ENCODE peak calls at places on chromosomes 6 and 20, in four cellular contexts. M is LNCaP clone FGC, J is upper lobe of right lung, L is brain microvascular endothelial cell. V is an unnamed sample.

GRCh38 chr20:52192296-52193007 is 873 bp upstream of the ZFP64 start:
- DNase-seq in M (no peak), J (peak; percentile 66), L (no peak), V (peak; percentile 6)

GRCh38 chr6:46510656-46511055 is 19.4 kb upstream of the RCAN2 start:
- DNase-seq in M (no peak), J (no peak), L (peak; percentile 90), V (peak; percentile 82)

GRCh38 chr6:72788188-72788587 is 166.3 kb downstream of the KCNQ5 start:
- DNase-seq in M (no peak), J (no peak), L (peak; percentile 16), V (peak; percentile 64)

GRCh38 chr6:35808688-35809087 is 3.5 kb downstream of the LHFPL5 start:
- DNase-seq in M (no peak), J (no peak), L (no peak), V (no peak)

GRCh38 chr6:86969573-86969972 is 32.2 kb downstream of the HTR1E start:
- DNase-seq in M (no peak), J (no peak), L (no peak), V (no peak)

GRCh38 chr6:159979136-159979874 is 10.4 kb downstream of the IGF2R start:
- DNase-seq in M (no peak), J (no peak), L (peak; percentile 48), V (peak; percentile 73)

GRCh38 chr6:4678506-4679300 is 97.5 kb upstream of the CDYL start:
- DNase-seq in M (no peak), J (no peak), L (no peak), V (no peak)

GRCh38 chr20:63320041-63320511 is 27.1 kb downstream of the COL20A1 start:
- DNase-seq in M (no peak), J (peak; percentile 60), L (no peak), V (no peak)

GRCh38 chr6:12401200-12401599 is 111.0 kb downstream of the EDN1 start:
- DNase-seq in M (no peak), J (no peak), L (no peak), V (no peak)

GRCh38 chr6:16344756-16345155 is 106.4 kb downstream of the GMPR start:
- DNase-seq in M (no peak), J (no peak), L (peak; percentile 83), V (peak; percentile 60)

GRCh38 chr6:15077964-15078363 is 167.9 kb upstream of the JARID2 start:
- DNase-seq in M (no peak), J (no peak), L (no peak), V (no peak)

GRCh38 chr20:5843054-5843731 is 93.0 kb downstream of the SHLD1 start:
- DNase-seq in M (peak; percentile 31), J (no peak), L (no peak), V (peak; percentile 25)

GRCh38 chr6:41537359-41537758 is 8.8 kb upstream of the FOXP4 start:
- DNase-seq in M (peak; percentile 63), J (no peak), L (no peak), V (no peak)

GRCh38 chr6:141164042-141164748 is 968.5 kb upstream of the GJE1 start:
- DNase-seq in M (peak; percentile 79), J (no peak), L (no peak), V (no peak)

GRCh38 chr6:22113046-22113766 is 183.6 kb downstream of the PRL start:
- DNase-seq in M (no peak), J (no peak), L (peak; percentile 99), V (peak; percentile 99)

GRCh38 chr20:462199-462991 is at the start of gene TBC1D20:
- DNase-seq in M (peak; percentile 46), J (peak; percentile 92), L (peak; percentile 64), V (peak; percentile 84)

GRCh38 chr20:460707-461106 is 1.6 kb downstream of the TBC1D20 start:
- DNase-seq in M (no peak), J (no peak), L (no peak), V (no peak)

GRCh38 chr20:458766-459165 is 3.6 kb downstream of the TBC1D20 start:
- DNase-seq in M (no peak), J (no peak), L (no peak), V (no peak)

GRCh38 chr20:461254-462198 is 807 bp downstream of the TBC1D20 start:
- DNase-seq in M (no peak), J (peak; percentile 84), L (peak; percentile 19), V (peak; percentile 45)

DNA sequence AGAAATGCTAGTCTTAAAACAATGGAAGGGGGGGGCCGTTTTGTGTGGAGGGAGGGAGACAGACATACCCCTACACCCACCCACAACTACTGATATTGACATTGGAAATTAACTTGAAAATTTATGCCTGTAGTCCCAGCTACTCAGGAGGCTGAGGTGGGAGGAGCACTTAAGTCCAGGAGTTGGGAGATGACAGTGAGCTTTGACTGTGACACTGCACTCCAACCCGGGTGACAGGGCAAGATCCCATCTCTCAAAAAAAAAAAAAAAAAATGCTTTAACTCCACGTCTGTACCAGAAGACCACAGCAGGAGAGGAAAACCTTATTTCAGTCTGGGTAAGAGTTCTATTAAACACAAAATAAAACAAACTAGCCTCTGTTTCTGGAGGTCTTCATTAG is 2.2 kb downstream of the TBC1D20 start:
- DNase-seq in M (no peak), J (no peak), L (no peak), V (no peak)
- TF ChIP-seq CTCF in M (no peak), J (no peak), L (no peak), V (no peak)

DNA sequence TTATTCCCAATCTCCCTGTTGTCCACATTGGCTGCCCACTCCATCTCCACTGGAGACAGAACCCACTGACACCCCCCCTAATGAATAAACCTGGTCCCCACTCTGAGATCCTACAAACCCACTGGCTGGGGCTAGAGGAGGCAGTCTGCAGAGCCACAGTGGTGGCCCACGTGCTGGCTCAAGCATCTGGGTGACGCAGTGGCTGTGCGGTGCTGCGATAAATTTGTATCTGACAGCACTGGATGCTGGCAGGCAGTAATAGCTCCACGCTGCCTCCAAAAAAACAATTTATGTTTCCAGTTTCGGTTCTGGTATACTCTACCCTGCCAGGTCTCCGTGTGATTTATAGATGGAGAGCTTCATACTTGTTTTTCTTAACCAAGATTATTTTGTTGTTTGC is 87.1 kb upstream of the SYNDIG1 start:
- DNase-seq in M (no peak), J (no peak), L (no peak), V (no peak)
- H3K4me3 ChIP-seq in M (no peak overlapping the region), J (no peak overlapping the region), L (no peak overlapping the region), V (no peak overlapping the region)

DNA sequence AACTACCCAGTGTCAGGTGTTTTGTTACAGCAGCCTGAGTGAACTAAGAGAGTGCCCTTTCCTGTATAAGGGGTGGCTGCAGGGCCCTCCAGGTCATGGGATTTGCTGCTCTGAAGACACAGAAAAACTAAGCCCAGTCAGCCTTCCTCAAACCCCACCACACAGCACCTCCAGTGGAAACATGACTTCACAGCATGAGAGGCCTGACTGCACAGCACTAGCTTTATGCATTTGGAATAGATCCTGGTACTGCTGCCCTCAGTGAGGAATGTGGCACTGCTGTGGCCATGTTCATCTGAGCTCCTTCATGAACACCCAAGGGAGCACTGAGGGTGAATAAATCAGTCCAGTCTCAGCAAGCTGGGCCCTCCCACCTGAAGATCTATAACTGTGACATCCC is 296.1 kb upstream of the FOXQ1 start:
- DNase-seq in M (peak; percentile 45), J (no peak), L (no peak), V (no peak)
- TF ChIP-seq CTCF in M (peak; percentile 55), J (no peak), L (peak; percentile 26), V (peak; percentile 38)

GRCh38 chr20:8301655-8302054 is 169.6 kb downstream of the PLCB1 start:
- DNase-seq in M (no peak), J (no peak), L (no peak), V (peak; percentile 71)
- H3K4me3 ChIP-seq in M (no peak overlapping the region), J (no peak overlapping the region), L (no peak overlapping the region), V (no peak overlapping the region)